ENCODE peak calls at places on chromosomes 12 and 14, in nine cellular contexts. K is AG09309, E is fibroblast of lung, Y is left ventricle myocardium inferior, S is fibroblast of the aortic adventitia, V is cardiac muscle cell, N is astrocyte of the spinal cord, A is body of pancreas, M is bronchial epithelial cell. R is an unnamed sample.

GRCh38 chr12:27446436-27446835 is at the start of gene SMCO2:
- DNase-seq in K (no peak), E (no peak), Y (no peak), S (no peak), V (no peak), N (no peak), A (no peak), M (no peak), R (no peak)

GRCh38 chr12:94951071-94951639 is 52.3 kb downstream of the NDUFA12 start:
- DNase-seq in K (no peak), E (no peak), Y (no peak), S (peak), V (no peak), N (no peak), A (no peak), M (no peak), R (no peak)

GRCh38 chr14:104596451-104596918 is 8.1 kb downstream of the TMEM179 start:
- DNase-seq in K (no peak), E (no peak), Y (peak), S (no peak), V (no peak), N (no peak), A (no peak), M (no peak), R (no peak)

GRCh38 chr12:726281-727140 is 25.9 kb upstream of the WNK1 start:
- DNase-seq in K (no peak), E (peak), Y (no peak), S (peak), V (no peak), N (peak), A (no peak), M (peak), R (no peak)

GRCh38 chr14:51424569-51425251 is 184.7 kb downstream of the TMX1 start:
- DNase-seq in K (no peak), E (peak), Y (peak), S (peak), V (no peak), N (peak), A (no peak), M (no peak), R (no peak)

GRCh38 chr14:105525861-105526780 is at the start of gene TMEM121:
- DNase-seq in K (no peak), E (no peak), Y (no peak), S (no peak), V (peak), N (no peak), A (peak), M (no peak), R (peak)

GRCh38 chr14:53670701-53671100 is 285.9 kb downstream of the BMP4 start:
- DNase-seq in K (peak), E (peak), Y (no peak), S (peak), V (no peak), N (peak), A (no peak), M (peak), R (no peak)

GRCh38 chr12:79678306-79678705 is 12.5 kb downstream of the PAWR start:
- DNase-seq in K (no peak), E (no peak), Y (no peak), S (no peak), V (no peak), N (no peak), A (no peak), M (peak), R (no peak)

GRCh38 chr12:123233505-123234299 is 466 bp downstream of the MTRFR start:
- DNase-seq in K (no peak), E (no peak), Y (no peak), S (no peak), V (no peak), N (no peak), A (no peak), M (no peak), R (no peak)

GRCh38 chr12:2301531-2302461 is 249.0 kb downstream of the CACNA1C start:
- DNase-seq in K (peak), E (peak), Y (peak), S (peak), V (no peak), N (peak), A (no peak), M (no peak), R (no peak)

GRCh38 chr14:90547250-90547649 is 150.4 kb downstream of the CALM1 start:
- DNase-seq in K (no peak), E (no peak), Y (no peak), S (no peak), V (no peak), N (no peak), A (no peak), M (no peak), R (no peak)

GRCh38 chr12:15596174-15596573 is 193.0 kb downstream of the EPS8 start:
- DNase-seq in K (no peak), E (no peak), Y (no peak), S (no peak), V (no peak), N (no peak), A (no peak), M (no peak), R (no peak)

GRCh38 chr14:63800083-63800482 is 52.7 kb upstream of the SYNE2 start:
- DNase-seq in K (no peak), E (no peak), Y (no peak), S (peak), V (no peak), N (no peak), A (no peak), M (no peak), R (no peak)

GRCh38 chr12:6701078-6701768 is 608 bp upstream of the PIANP start:
- DNase-seq in K (no peak), E (no peak), Y (no peak), S (no peak), V (no peak), N (no peak), A (no peak), M (no peak), R (no peak)

GRCh38 chr12:123401753-123402683 is 18.1 kb downstream of the KMT5A start:
- DNase-seq in K (no peak), E (no peak), Y (no peak), S (no peak), V (no peak), N (no peak), A (no peak), M (no peak), R (no peak)

GRCh38 chr12:93972411-93973208 is 175.8 kb upstream of the PLXNC1 start:
- DNase-seq in K (peak), E (peak), Y (no peak), S (peak), V (no peak), N (peak), A (no peak), M (peak), R (no peak)

GRCh38 chr14:64421166-64421565 is 33.0 kb downstream of the MTHFD1 start:
- DNase-seq in K (peak), E (peak), Y (no peak), S (peak), V (no peak), N (peak), A (no peak), M (peak), R (no peak)

GRCh38 chr14:98270201-98270600 is 1001.8 kb downstream of the BCL11B start:
- DNase-seq in K (no peak), E (no peak), Y (no peak), S (no peak), V (no peak), N (peak), A (no peak), M (peak), R (no peak)

GRCh38 chr12:96197503-96198272 is 3.5 kb downstream of the ELK3 start:
- DNase-seq in K (peak), E (peak), Y (no peak), S (peak), V (no peak), N (peak), A (no peak), M (peak), R (no peak)

GRCh38 chr12:112532106-112532505 is 113.4 kb downstream of the PTPN11 start:
- DNase-seq in K (no peak), E (no peak), Y (no peak), S (no peak), V (no peak), N (no peak), A (no peak), M (no peak), R (no peak)

GRCh38 chr12:120115692-120116442 is 686 bp downstream of the RAB35 start:
- DNase-seq in K (no peak), E (peak), Y (peak), S (peak), V (no peak), N (peak), A (peak), M (no peak), R (no peak)

GRCh38 chr14:103923863-103924262 is 4.4 kb upstream of the TDRD9 start:
- DNase-seq in K (no peak), E (no peak), Y (peak), S (no peak), V (no peak), N (no peak), A (no peak), M (no peak), R (no peak)

DNA sequence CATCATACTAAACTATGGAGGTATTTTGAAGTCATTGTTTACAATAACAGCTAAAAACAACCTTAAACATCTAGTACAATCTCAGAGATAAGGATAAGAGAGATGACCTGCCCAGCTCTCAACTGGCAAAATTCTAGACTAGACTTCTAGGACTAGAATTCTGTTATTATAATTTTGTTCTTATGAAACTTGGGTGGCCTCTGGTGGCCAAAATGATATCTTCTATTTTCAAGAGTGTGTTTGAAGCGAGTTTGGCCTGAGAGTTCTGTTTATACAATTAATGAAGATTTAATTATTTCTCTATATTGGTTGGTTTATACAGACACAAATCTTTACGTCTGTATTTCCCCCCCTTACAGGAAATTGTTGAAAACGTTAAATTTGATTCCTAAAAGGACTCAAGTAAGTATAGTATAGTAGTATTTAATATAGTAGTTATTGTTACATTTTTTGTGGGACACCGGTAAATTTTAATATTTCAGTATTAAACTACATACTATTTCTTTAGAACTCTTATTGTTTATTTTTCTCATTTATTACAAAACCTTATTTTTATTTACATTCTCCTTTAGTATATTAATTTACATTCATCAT is 6.4 kb downstream of the PPHLN1 start:
- DNase-seq in K (no peak), E (peak), Y (no peak), S (peak), V (peak), N (peak), A (peak), M (peak), R (peak)
- TF ChIP-seq CTCF in K (peak), E (peak), Y (peak), S (peak), V (peak), N (peak), A (peak), M (peak), R (peak)

DNA sequence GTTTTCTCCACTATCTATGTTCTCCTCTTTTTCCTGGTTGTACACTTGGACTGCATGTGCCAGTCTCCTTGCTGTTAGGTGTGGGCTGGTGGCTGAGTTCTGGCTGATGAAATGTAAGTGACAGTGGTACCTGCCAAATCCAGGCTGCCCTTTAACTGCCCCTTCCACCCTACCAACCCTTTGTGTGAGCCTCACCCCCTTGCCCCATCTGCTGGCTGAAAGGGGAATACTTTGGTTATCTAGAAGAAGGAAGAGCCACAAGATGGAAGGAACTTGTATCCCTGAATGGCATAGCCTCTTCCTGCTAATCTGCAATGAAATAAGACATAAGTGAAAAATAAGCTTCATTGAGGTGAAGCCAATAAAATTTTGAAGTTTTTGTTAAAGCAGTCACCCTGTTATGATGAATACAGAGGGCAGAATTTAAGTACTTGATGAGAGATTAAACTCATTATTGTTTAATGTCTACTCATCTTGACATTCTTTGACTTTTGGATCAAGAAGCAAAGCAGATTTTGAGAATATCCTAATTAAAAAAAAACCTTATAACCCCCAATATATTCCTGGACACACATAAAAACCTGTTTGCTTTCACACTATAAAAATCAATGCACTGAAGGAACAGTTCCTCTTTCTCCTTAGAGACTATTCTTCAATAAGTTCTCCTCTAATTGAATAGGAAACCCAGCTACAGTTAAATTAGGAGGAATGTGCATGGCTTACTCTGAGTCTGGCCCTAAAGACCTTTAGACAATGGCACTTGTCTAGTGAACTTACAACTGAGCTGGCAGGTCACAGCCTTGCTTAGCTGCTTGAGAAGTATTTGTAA is 262.6 kb upstream of the BTG1 start:
- DNase-seq in K (no peak), E (peak), Y (no peak), S (peak), V (no peak), N (no peak), A (no peak), M (peak), R (peak)
- TF ChIP-seq CTCF in K (peak), E (peak), Y (peak), S (peak), V (peak), N (peak), A (no peak), M (peak), R (peak)

GRCh38 chr14:92460541-92460915 is 53.1 kb upstream of the RIN3 start:
- DNase-seq in K (no peak), E (no peak), Y (no peak), S (no peak), V (no peak), N (no peak), A (no peak), M (no peak), R (no peak)

GRCh38 chr14:92461891-92462290 is 51.7 kb upstream of the RIN3 start:
- DNase-seq in K (no peak), E (no peak), Y (no peak), S (no peak), V (no peak), N (no peak), A (no peak), M (no peak), R (no peak)

GRCh38 chr14:92462568-92462967 is 51.0 kb upstream of the RIN3 start:
- DNase-seq in K (no peak), E (no peak), Y (no peak), S (no peak), V (no peak), N (no peak), A (no peak), M (no peak), R (no peak)

GRCh38 chr14:92459479-92460421 is 53.8 kb upstream of the RIN3 start:
- DNase-seq in K (no peak), E (no peak), Y (peak), S (no peak), V (no peak), N (no peak), A (no peak), M (no peak), R (no peak)

GRCh38 chr14:92460916-92461579 is 52.5 kb upstream of the RIN3 start:
- DNase-seq in K (peak), E (peak), Y (peak), S (peak), V (no peak), N (peak), A (no peak), M (no peak), R (no peak)
- TF ChIP-seq CTCF in K (no peak), E (no peak), Y (peak), S (no peak), V (no peak), N (no peak), A (no peak), M (no peak), R (no peak)

GRCh38 chr14:73280903-73281302 is 43.6 kb downstream of the PAPLN start:
- DNase-seq in K (no peak), E (no peak), Y (no peak), S (no peak), V (no peak), N (no peak), A (no peak), M (no peak), R (no peak)

GRCh38 chr14:73287071-73287470 is 49.8 kb downstream of the PAPLN start:
- DNase-seq in K (no peak), E (no peak), Y (no peak), S (no peak), V (no peak), N (no peak), A (no peak), M (no peak), R (no peak)

GRCh38 chr14:73285979-73286378 is 48.7 kb downstream of the PAPLN start:
- DNase-seq in K (no peak), E (no peak), Y (no peak), S (no peak), V (no peak), N (no peak), A (no peak), M (no peak), R (no peak)

GRCh38 chr14:73286598-73286997 is 49.3 kb downstream of the PAPLN start:
- DNase-seq in K (no peak), E (no peak), Y (no peak), S (no peak), V (no peak), N (no peak), A (no peak), M (no peak), R (no peak)

GRCh38 chr14:73283592-73284379 is 46.5 kb downstream of the PAPLN start:
- DNase-seq in K (no peak), E (peak), Y (no peak), S (peak), V (peak), N (peak), A (no peak), M (peak), R (no peak)
- TF ChIP-seq CTCF in K (peak), E (peak), Y (no peak), S (peak), V (peak), N (peak), A (no peak), M (peak), R (no peak)

GRCh38 chr14:21860172-21860571 is 186.6 kb upstream of the OR4E1 start:
- DNase-seq in K (no peak), E (peak), Y (no peak), S (no peak), V (peak), N (no peak), A (no peak), M (peak), R (peak)
- TF ChIP-seq CTCF in K (peak), E (peak), Y (no peak), S (peak), V (peak), N (peak), A (no peak), M (peak), R (peak)

DNA sequence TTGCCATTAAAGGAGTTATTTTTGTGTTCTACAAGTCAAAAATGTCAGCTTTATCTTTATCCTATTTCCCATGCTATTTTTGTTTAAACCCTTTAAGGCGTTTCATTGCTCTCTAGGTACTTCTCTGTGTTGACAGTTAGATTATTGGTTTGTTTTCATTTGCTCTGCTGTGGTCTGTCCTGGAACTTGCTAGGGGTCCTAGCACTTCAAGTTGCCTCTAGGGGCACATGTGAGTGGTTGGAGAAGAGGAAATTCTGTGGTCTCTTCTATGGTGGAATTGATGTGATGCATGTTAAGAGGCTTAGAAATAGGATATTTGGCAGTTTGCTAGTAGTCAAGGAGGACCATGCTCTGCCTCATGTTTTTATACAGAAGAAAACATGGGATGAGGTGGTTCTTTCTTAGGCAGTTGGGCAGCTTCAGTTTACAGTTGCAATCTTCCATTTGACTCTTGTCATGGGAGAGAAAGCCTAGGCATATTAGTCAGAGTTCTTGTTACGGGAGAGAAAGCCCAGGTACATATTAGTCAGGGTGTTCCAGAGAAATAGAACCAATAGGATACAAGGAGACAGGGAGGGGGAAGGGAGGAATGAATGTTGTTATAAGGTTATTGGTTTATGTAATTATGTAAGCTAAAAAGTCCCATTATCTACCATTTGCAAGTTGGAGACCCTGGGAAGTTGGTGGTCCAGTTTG is 14.4 kb downstream of the TTLL5 start:
- DNase-seq in K (no peak), E (no peak), Y (no peak), S (no peak), V (peak), N (no peak), A (no peak), M (peak), R (no peak)
- TF ChIP-seq CTCF in K (no peak), E (no peak), Y (no peak), S (no peak), V (peak), N (peak), A (no peak), M (no peak), R (no peak)

GRCh38 chr12:23757541-23757962 is 191.9 kb downstream of the SOX5 start:
- DNase-seq in K (no peak), E (no peak), Y (no peak), S (peak), V (peak), N (no peak), A (no peak), M (no peak), R (no peak)

GRCh38 chr12:23760495-23760894 is 189.0 kb downstream of the SOX5 start:
- DNase-seq in K (no peak), E (no peak), Y (no peak), S (peak), V (no peak), N (peak), A (no peak), M (no peak), R (no peak)

GRCh38 chr12:23752245-23752644 is 197.2 kb downstream of the SOX5 start:
- DNase-seq in K (no peak), E (no peak), Y (no peak), S (no peak), V (no peak), N (no peak), A (no peak), M (no peak), R (no peak)

GRCh38 chr12:23753627-23754358 is 195.7 kb downstream of the SOX5 start:
- DNase-seq in K (no peak), E (no peak), Y (no peak), S (no peak), V (no peak), N (no peak), A (no peak), M (no peak), R (no peak)

GRCh38 chr12:23756416-23756815 is 193.1 kb downstream of the SOX5 start:
- DNase-seq in K (no peak), E (no peak), Y (no peak), S (no peak), V (no peak), N (no peak), A (no peak), M (no peak), R (no peak)
- TF ChIP-seq CTCF in K (no peak), E (no peak), Y (no peak), S (no peak), V (no peak), N (no peak), A (no peak), M (no peak), R (no peak)